ENCODE peak calls at places on chromosomes 2 and 18, in seven cellular contexts. One of them, this sample, is unnamed.

GRCh38 chr2:237259201-237259600 is 154.8 kb downstream of the COL6A3 start:
- DNase-seq in A549: no peak
- DNase-seq in lower leg skin: no peak
- DNase-seq in mammary epithelial cell: no peak
- DNase-seq in mucosa of descending colon: no peak
- DNase-seq in thyroid gland: no peak
- DNase-seq in bronchial epithelial cell: no peak
- DNase-seq in this sample: no peak

GRCh38 chr2:14631676-14632075 is 841 bp upstream of the LRATD1 start:
- DNase-seq in A549: no peak
- DNase-seq in lower leg skin: no peak
- DNase-seq in bronchial epithelial cell: no peak
- DNase-seq in thyroid gland: no peak
- DNase-seq in mammary epithelial cell: no peak
- DNase-seq in mucosa of descending colon: no peak
- DNase-seq in this sample: no peak

GRCh38 chr2:136025057-136025973 is 39.9 kb upstream of the DARS1 start:
- DNase-seq in lower leg skin: no peak
- DNase-seq in A549: no peak
- DNase-seq in bronchial epithelial cell: peak
- DNase-seq in mammary epithelial cell: no peak
- DNase-seq in mucosa of descending colon: peak
- DNase-seq in thyroid gland: peak
- DNase-seq in this sample: peak

GRCh38 chr2:42957109-42958035 is 165.0 kb upstream of the HAAO start:
- DNase-seq in bronchial epithelial cell: peak
- DNase-seq in mucosa of descending colon: no peak
- DNase-seq in A549: no peak
- DNase-seq in thyroid gland: no peak
- DNase-seq in mammary epithelial cell: peak
- DNase-seq in lower leg skin: no peak
- DNase-seq in this sample: no peak

GRCh38 chr2:224918626-224919471 is 123.4 kb downstream of the DOCK10 start:
- DNase-seq in thyroid gland: no peak
- DNase-seq in mammary epithelial cell: no peak
- DNase-seq in A549: no peak
- DNase-seq in lower leg skin: no peak
- DNase-seq in mucosa of descending colon: no peak
- DNase-seq in bronchial epithelial cell: no peak
- DNase-seq in this sample: no peak

GRCh38 chr2:230861564-230862255 is 3.0 kb upstream of the ITM2C start:
- DNase-seq in bronchial epithelial cell: no peak
- DNase-seq in thyroid gland: no peak
- DNase-seq in lower leg skin: no peak
- DNase-seq in mammary epithelial cell: no peak
- DNase-seq in A549: no peak
- DNase-seq in mucosa of descending colon: no peak
- DNase-seq in this sample: no peak

GRCh38 chr2:67054725-67055124 is 342.4 kb upstream of the ETAA1 start:
- DNase-seq in bronchial epithelial cell: no peak
- DNase-seq in mucosa of descending colon: no peak
- DNase-seq in lower leg skin: no peak
- DNase-seq in A549: no peak
- DNase-seq in mammary epithelial cell: no peak
- DNase-seq in thyroid gland: no peak
- DNase-seq in this sample: no peak

GRCh38 chr18:14577971-14578370 is 34.6 kb upstream of the POTEC start:
- DNase-seq in lower leg skin: no peak
- DNase-seq in thyroid gland: no peak
- DNase-seq in A549: no peak
- DNase-seq in mucosa of descending colon: no peak
- DNase-seq in mammary epithelial cell: peak
- DNase-seq in bronchial epithelial cell: peak
- DNase-seq in this sample: no peak

GRCh38 chr2:233810385-233810784 is 32.3 kb downstream of the MROH2A start:
- DNase-seq in thyroid gland: no peak
- DNase-seq in mucosa of descending colon: no peak
- DNase-seq in bronchial epithelial cell: no peak
- DNase-seq in mammary epithelial cell: no peak
- DNase-seq in lower leg skin: no peak
- DNase-seq in A549: no peak
- DNase-seq in this sample: no peak

GRCh38 chr2:139031722-139032121 is 251.5 kb upstream of the NXPH2 start:
- DNase-seq in bronchial epithelial cell: peak
- DNase-seq in A549: peak
- DNase-seq in mammary epithelial cell: peak
- DNase-seq in thyroid gland: no peak
- DNase-seq in mucosa of descending colon: no peak
- DNase-seq in lower leg skin: no peak
- DNase-seq in this sample: no peak

GRCh38 chr2:192571636-192572035 is 376.9 kb upstream of the TMEFF2 start:
- DNase-seq in thyroid gland: no peak
- DNase-seq in A549: no peak
- DNase-seq in bronchial epithelial cell: no peak
- DNase-seq in mucosa of descending colon: no peak
- DNase-seq in mammary epithelial cell: no peak
- DNase-seq in lower leg skin: no peak
- DNase-seq in this sample: no peak
- TF ChIP-seq CTCF in thyroid gland: no peak
- TF ChIP-seq CTCF in A549: no peak
- TF ChIP-seq CTCF in bronchial epithelial cell: no peak
- TF ChIP-seq CTCF in mucosa of descending colon: no peak
- TF ChIP-seq CTCF in mammary epithelial cell: no peak
- TF ChIP-seq CTCF in lower leg skin: no peak
- TF ChIP-seq CTCF in this sample: no peak

GRCh38 chr18:74083071-74083954 is 64.3 kb downstream of the FBXO15 start:
- DNase-seq in thyroid gland: no peak
- DNase-seq in mucosa of descending colon: no peak
- DNase-seq in lower leg skin: no peak
- DNase-seq in mammary epithelial cell: no peak
- DNase-seq in bronchial epithelial cell: no peak
- DNase-seq in A549: no peak
- DNase-seq in this sample: no peak

GRCh38 chr18:74084184-74084583 is 63.5 kb downstream of the FBXO15 start:
- DNase-seq in A549: no peak
- DNase-seq in mucosa of descending colon: no peak
- DNase-seq in lower leg skin: no peak
- DNase-seq in mammary epithelial cell: no peak
- DNase-seq in bronchial epithelial cell: no peak
- DNase-seq in thyroid gland: no peak
- DNase-seq in this sample: no peak

GRCh38 chr18:74078257-74078656 is 69.4 kb downstream of the FBXO15 start:
- DNase-seq in thyroid gland: no peak
- DNase-seq in bronchial epithelial cell: no peak
- DNase-seq in mammary epithelial cell: no peak
- DNase-seq in mucosa of descending colon: no peak
- DNase-seq in A549: no peak
- DNase-seq in lower leg skin: no peak
- DNase-seq in this sample: no peak

GRCh38 chr18:74081966-74082365 is 65.7 kb downstream of the FBXO15 start:
- DNase-seq in bronchial epithelial cell: no peak
- DNase-seq in thyroid gland: no peak
- DNase-seq in mammary epithelial cell: no peak
- DNase-seq in A549: no peak
- DNase-seq in mucosa of descending colon: no peak
- DNase-seq in lower leg skin: no peak
- DNase-seq in this sample: no peak

GRCh38 chr18:74082476-74083070 is 65.1 kb downstream of the FBXO15 start:
- DNase-seq in A549: peak
- DNase-seq in lower leg skin: no peak
- DNase-seq in mammary epithelial cell: peak
- DNase-seq in bronchial epithelial cell: peak
- DNase-seq in thyroid gland: no peak
- DNase-seq in mucosa of descending colon: peak
- DNase-seq in this sample: no peak
- TF ChIP-seq CTCF in A549: peak
- TF ChIP-seq CTCF in lower leg skin: no peak
- TF ChIP-seq CTCF in mammary epithelial cell: peak
- TF ChIP-seq CTCF in bronchial epithelial cell: peak
- TF ChIP-seq CTCF in thyroid gland: no peak
- TF ChIP-seq CTCF in mucosa of descending colon: peak
- TF ChIP-seq CTCF in this sample: no peak

GRCh38 chr2:15913146-15913545 is 27.2 kb upstream of the MYCN start:
- DNase-seq in thyroid gland: peak
- DNase-seq in lower leg skin: no peak
- DNase-seq in A549: peak
- DNase-seq in bronchial epithelial cell: no peak
- DNase-seq in mammary epithelial cell: no peak
- DNase-seq in mucosa of descending colon: no peak
- DNase-seq in this sample: no peak
- TF ChIP-seq CTCF in thyroid gland: no peak
- TF ChIP-seq CTCF in lower leg skin: no peak
- TF ChIP-seq CTCF in A549: no peak
- TF ChIP-seq CTCF in bronchial epithelial cell: no peak
- TF ChIP-seq CTCF in mammary epithelial cell: no peak
- TF ChIP-seq CTCF in mucosa of descending colon: no peak
- TF ChIP-seq CTCF in this sample: no peak

DNA sequence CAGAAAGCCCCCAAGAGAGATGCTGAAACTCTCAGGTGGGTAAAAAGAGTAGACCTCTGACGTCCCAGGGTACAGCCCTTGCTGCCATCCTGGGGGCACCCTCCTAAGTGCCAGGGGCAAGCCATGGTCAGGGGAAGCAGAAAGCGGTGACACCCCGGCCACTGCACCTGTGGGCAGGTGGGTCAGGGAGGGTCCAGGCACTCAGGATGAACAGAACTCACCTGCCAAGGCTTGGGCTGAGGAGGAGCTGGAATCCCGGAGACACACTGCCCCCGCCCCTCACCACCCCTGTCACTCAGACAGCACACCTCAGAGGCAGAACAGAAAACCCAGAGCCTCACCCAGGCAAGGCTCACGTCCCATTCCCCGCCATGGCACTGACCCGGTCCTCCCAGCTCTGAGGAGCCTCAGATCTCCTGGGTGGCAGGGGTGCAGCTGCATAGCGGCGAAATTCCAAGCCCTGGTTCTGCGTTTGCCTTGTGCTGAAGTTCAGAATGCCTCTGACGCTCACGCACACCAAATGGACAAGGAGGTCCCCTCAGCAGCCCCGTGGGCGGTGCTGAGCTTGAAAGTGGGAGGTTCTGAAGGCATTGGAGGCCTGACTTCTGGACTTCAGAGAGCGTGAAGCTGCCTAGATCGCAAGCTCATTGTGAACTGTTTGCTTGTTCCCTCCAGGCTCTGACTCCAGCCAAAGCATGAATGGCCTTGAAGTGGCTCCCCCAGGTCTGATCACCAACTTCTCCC is 4.3 kb downstream of the GPR17 start:
- DNase-seq in thyroid gland: no peak
- DNase-seq in mucosa of descending colon: no peak
- DNase-seq in mammary epithelial cell: no peak
- DNase-seq in bronchial epithelial cell: no peak
- DNase-seq in A549: no peak
- DNase-seq in lower leg skin: no peak
- DNase-seq in this sample: no peak
- TF ChIP-seq CTCF in thyroid gland: no peak
- TF ChIP-seq CTCF in mucosa of descending colon: no peak
- TF ChIP-seq CTCF in mammary epithelial cell: no peak
- TF ChIP-seq CTCF in bronchial epithelial cell: no peak
- TF ChIP-seq CTCF in A549: no peak
- TF ChIP-seq CTCF in lower leg skin: no peak
- TF ChIP-seq CTCF in this sample: peak

GRCh38 chr2:30230479-30230854 is 867 bp upstream of the LBH start:
- DNase-seq in mammary epithelial cell: no peak
- DNase-seq in lower leg skin: no peak
- DNase-seq in thyroid gland: peak
- DNase-seq in A549: no peak
- DNase-seq in bronchial epithelial cell: no peak
- DNase-seq in mucosa of descending colon: no peak
- DNase-seq in this sample: peak
- TF ChIP-seq CTCF in mammary epithelial cell: no peak
- TF ChIP-seq CTCF in lower leg skin: no peak
- TF ChIP-seq CTCF in thyroid gland: no peak
- TF ChIP-seq CTCF in A549: no peak
- TF ChIP-seq CTCF in bronchial epithelial cell: no peak
- TF ChIP-seq CTCF in mucosa of descending colon: no peak
- TF ChIP-seq CTCF in this sample: no peak

DNA sequence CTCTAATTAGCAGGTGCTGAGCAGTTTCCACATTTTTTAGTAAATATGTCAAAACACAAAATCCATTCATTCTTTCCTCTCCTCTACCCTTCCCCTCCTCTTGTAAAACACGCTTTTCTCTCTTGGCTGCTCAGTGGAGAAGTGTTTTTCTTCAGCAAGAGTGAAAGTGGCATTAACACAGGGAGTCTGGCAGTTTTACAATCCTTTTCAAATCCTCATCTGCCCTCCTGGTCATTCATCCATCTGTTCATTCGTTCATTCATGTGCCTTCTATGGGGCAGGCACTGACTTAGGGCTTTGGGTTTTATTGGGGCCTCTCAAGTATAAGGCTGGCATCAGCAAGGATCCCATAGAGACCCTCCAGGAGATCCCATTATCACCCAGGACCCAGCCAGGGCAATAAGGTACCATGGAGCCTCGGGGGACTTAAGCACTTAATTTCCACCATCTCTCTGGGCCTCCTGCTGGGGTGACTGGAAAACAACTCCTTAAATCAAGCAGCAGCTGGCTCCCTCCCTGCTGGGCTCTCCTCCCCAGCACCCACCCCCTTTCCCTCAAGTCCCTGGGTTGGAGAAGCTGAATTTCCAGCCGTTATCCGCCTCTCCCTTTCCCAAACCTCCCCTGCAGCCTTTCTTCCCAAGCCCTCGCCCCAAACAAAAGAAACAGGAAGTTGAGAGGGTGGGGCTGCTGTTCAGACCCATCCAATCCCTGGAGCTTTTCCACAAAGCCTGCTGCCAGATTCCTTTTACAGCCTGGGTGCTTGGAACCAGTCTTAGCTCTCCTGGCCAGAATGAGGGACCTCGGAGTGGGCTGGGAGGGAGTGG is 32.6 kb downstream of the MARCHF4 start:
- DNase-seq in lower leg skin: no peak
- DNase-seq in mammary epithelial cell: no peak
- DNase-seq in A549: peak
- DNase-seq in bronchial epithelial cell: peak
- DNase-seq in thyroid gland: peak
- DNase-seq in mucosa of descending colon: no peak
- DNase-seq in this sample: no peak
- TF ChIP-seq CTCF in lower leg skin: no peak
- TF ChIP-seq CTCF in mammary epithelial cell: no peak
- TF ChIP-seq CTCF in A549: no peak
- TF ChIP-seq CTCF in bronchial epithelial cell: peak
- TF ChIP-seq CTCF in thyroid gland: no peak
- TF ChIP-seq CTCF in mucosa of descending colon: no peak
- TF ChIP-seq CTCF in this sample: no peak